ENCODE peak calls at places on chromosomes 16 and 17, in nine cellular contexts. X is MM.1S, O is fibroblast of lung, B is thoracic aorta, C is pancreas, Q is cardiac muscle cell, S is lung, W is NT2/D1, E is bronchial epithelial cell. G is an unnamed sample.

GRCh38 chr17:8956521-8956920 is 9.0 kb downstream of the PIK3R5 start:
- DNase-seq in X (no peak), O (no peak), B (no peak), C (no peak), Q (no peak), S (no peak), W (no peak), E (no peak), G (no peak)

GRCh38 chr16:66525396-66526180 is 24.3 kb downstream of the TK2 start:
- DNase-seq in X (no peak), O (peak; percentile 87), B (no peak), C (no peak), Q (no peak), S (no peak), W (no peak), E (no peak), G (no peak)

GRCh38 chr17:8572767-8573166 is 57.8 kb downstream of the MYH10 start:
- DNase-seq in X (no peak), O (no peak), B (no peak), C (no peak), Q (no peak), S (no peak), W (no peak), E (no peak), G (no peak)

GRCh38 chr17:61150686-61151299 is 248.8 kb upstream of the TBX2 start:
- DNase-seq in X (no peak), O (no peak), B (no peak), C (no peak), Q (no peak), S (no peak), W (no peak), E (no peak), G (no peak)

GRCh38 chr16:82627811-82628339 is 1.1 kb downstream of the CDH13 start:
- DNase-seq in X (no peak), O (peak; percentile 41), B (no peak), C (no peak), Q (peak; percentile 55), S (no peak), W (no peak), E (peak; percentile 79), G (no peak)

GRCh38 chr17:82242977-82243647 is 14.3 kb downstream of the SLC16A3 start:
- DNase-seq in X (no peak), O (peak; percentile 81), B (no peak), C (peak; percentile 73), Q (no peak), S (peak; percentile 90), W (no peak), E (peak; percentile 67), G (peak; percentile 53)

GRCh38 chr16:66272461-66272860 is 94.0 kb upstream of the CDH5 start:
- DNase-seq in X (no peak), O (no peak), B (no peak), C (no peak), Q (no peak), S (no peak), W (no peak), E (no peak), G (no peak)

GRCh38 chr16:23557779-23558330 is 328 bp downstream of the UBFD1 start:
- DNase-seq in X (peak; percentile 14), O (peak; percentile 52), B (no peak), C (no peak), Q (peak; percentile 43), S (peak; percentile 31), W (no peak), E (no peak), G (peak; percentile 5)

GRCh38 chr17:65542595-65542994 is 18.9 kb downstream of the AXIN2 start:
- DNase-seq in X (no peak), O (no peak), B (no peak), C (no peak), Q (no peak), S (no peak), W (no peak), E (no peak), G (no peak)

GRCh38 chr16:68235882-68236803 is at the start of gene ESRP2:
- DNase-seq in X (no peak), O (no peak), B (no peak), C (peak; percentile 89), Q (peak; percentile 43), S (peak; percentile 86), W (no peak), E (peak; percentile 83), G (no peak)

GRCh38 chr17:74569392-74570003 is 2.2 kb upstream of the CD300H start:
- DNase-seq in X (peak; percentile 26), O (peak; percentile 100), B (peak; percentile 35), C (peak; percentile 53), Q (no peak), S (peak; percentile 50), W (no peak), E (peak; percentile 98), G (peak; percentile 94)

GRCh38 chr17:7745748-7746470 is 28.4 kb downstream of the DNAH2 start:
- DNase-seq in X (no peak), O (peak; percentile 87), B (no peak), C (no peak), Q (no peak), S (peak; percentile 72), W (no peak), E (peak; percentile 79), G (peak; percentile 78)

GRCh38 chr16:28531777-28532744 is 6.7 kb downstream of the NUPR1 start:
- DNase-seq in X (no peak), O (no peak), B (peak; percentile 28), C (peak; percentile 89), Q (peak; percentile 56), S (peak; percentile 88), W (no peak), E (no peak), G (no peak)

GRCh38 chr16:57352636-57353047 is 5.9 kb upstream of the CCL22 start:
- DNase-seq in X (no peak), O (no peak), B (no peak), C (no peak), Q (no peak), S (no peak), W (no peak), E (no peak), G (no peak)

GRCh38 chr17:74987909-74988711 is 678 bp downstream of the CDR2L start:
- DNase-seq in X (no peak), O (peak; percentile 85), B (peak; percentile 53), C (peak; percentile 72), Q (peak; percentile 73), S (peak; percentile 65), W (no peak), E (peak; percentile 39), G (peak; percentile 74)

GRCh38 chr17:37720989-37721388 is 23.9 kb downstream of the HNF1B start:
- DNase-seq in X (no peak), O (no peak), B (no peak), C (no peak), Q (no peak), S (no peak), W (no peak), E (no peak), G (no peak)

GRCh38 chr16:23434380-23434779 is 18.6 kb downstream of the COG7 start:
- DNase-seq in X (peak; percentile 77), O (peak; percentile 51), B (no peak), C (no peak), Q (peak; percentile 71), S (no peak), W (peak; percentile 63), E (peak; percentile 65), G (no peak)

GRCh38 chr17:1980665-1981250 is 44.4 kb downstream of the RTN4RL1 start:
- DNase-seq in X (no peak), O (no peak), B (no peak), C (no peak), Q (no peak), S (no peak), W (no peak), E (no peak), G (no peak)

DNA sequence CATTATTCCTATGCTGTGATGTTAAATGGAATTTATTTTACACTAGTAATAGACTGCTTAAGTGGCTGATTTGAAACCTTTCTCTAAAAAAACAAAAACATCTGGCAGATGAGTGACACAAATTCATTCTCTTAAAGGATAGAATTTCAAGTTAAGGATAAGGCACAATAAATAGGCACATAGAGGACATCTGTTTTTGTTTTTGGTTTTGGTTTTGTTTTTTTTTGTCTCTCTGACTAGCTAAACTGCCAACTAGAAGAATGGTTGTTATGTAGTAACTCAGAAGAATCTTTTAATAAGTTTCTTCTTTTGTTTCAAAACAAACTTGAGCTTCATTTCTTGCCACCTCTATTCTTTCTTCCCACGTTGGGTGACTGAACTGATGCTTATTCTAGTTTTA is 5.1 kb upstream of the VPS4A start:
- DNase-seq in X (no peak), O (no peak), B (no peak), C (no peak), Q (no peak), S (no peak), W (no peak), E (no peak), G (no peak)
- H3K4me3 ChIP-seq in X (no peak overlapping the region), O (no peak overlapping the region), B (no peak overlapping the region), C (no peak overlapping the region), Q (no peak overlapping the region), S (no peak overlapping the region), W (no peak overlapping the region), E (no peak overlapping the region), G (no peak overlapping the region)

GRCh38 chr17:67145406-67145805 is 99.6 kb downstream of the HELZ start:
- DNase-seq in X (no peak), O (no peak), B (no peak), C (no peak), Q (no peak), S (no peak), W (no peak), E (no peak), G (no peak)
- H3K36me3 ChIP-seq in X (peaks cover 16% of the 10 kb centered on the region), O (peaks cover 5% of the 10 kb centered on the region), B (peaks cover 27% of the 10 kb centered on the region), C (no peaks in the 10 kb centered on the region), Q (peaks cover 43% of the 10 kb centered on the region), S (peaks cover 24% of the 10 kb centered on the region), W (peaks cover 72% of the 10 kb centered on the region), E (peaks cover 4% of the 10 kb centered on the region), G (peaks cover 22% of the 10 kb centered on the region)

GRCh38 chr16:30953111-30953510 is 4.2 kb downstream of the ORAI3 start:
- DNase-seq in X (no peak), O (no peak), B (no peak), C (no peak), Q (no peak), S (no peak), W (no peak), E (no peak), G (no peak)

GRCh38 chr16:30954993-30955392 is 2.6 kb upstream of the SETD1A start:
- DNase-seq in X (no peak), O (no peak), B (no peak), C (no peak), Q (no peak), S (no peak), W (no peak), E (no peak), G (no peak)

GRCh38 chr16:30951193-30951592 is 2.3 kb downstream of the ORAI3 start:
- DNase-seq in X (no peak), O (no peak), B (no peak), C (no peak), Q (no peak), S (no peak), W (no peak), E (no peak), G (no peak)

GRCh38 chr16:30951785-30952184 is 2.9 kb downstream of the ORAI3 start:
- DNase-seq in X (no peak), O (peak; percentile 56), B (no peak), C (no peak), Q (no peak), S (no peak), W (no peak), E (no peak), G (no peak)

GRCh38 chr16:30953511-30954124 is 3.9 kb upstream of the SETD1A start:
- DNase-seq in X (peak; percentile 65), O (peak; percentile 67), B (no peak), C (no peak), Q (peak; percentile 90), S (peak; percentile 53), W (peak; percentile 90), E (peak; percentile 48), G (peak; percentile 67)
- H3K4me3 ChIP-seq in X (no peak overlapping the region), O (no peak overlapping the region), B (no peak overlapping the region), C (no peak overlapping the region), Q (no peak overlapping the region), S (no peak overlapping the region), W (no peak overlapping the region), E (no peak overlapping the region), G (no peak overlapping the region)

GRCh38 chr17:4891405-4892062 is 7.8 kb upstream of the C17orf107 start:
- DNase-seq in X (no peak), O (no peak), B (no peak), C (no peak), Q (no peak), S (no peak), W (no peak), E (no peak), G (no peak)
- H3K36me3 ChIP-seq in X (no peaks in the 10 kb centered on the region), O (peaks cover 34% of the 10 kb centered on the region), B (peaks cover 68% of the 10 kb centered on the region), C (peaks cover 4% of the 10 kb centered on the region), Q (peaks cover 25% of the 10 kb centered on the region), S (peaks cover 7% of the 10 kb centered on the region), W (peaks cover 70% of the 10 kb centered on the region), E (peaks cover 75% of the 10 kb centered on the region), G (peaks cover 69% of the 10 kb centered on the region)

G was measured in brain microvascular endothelial cell.